ENCODE peak calls at places on chromosomes 13 and 19, in seven cellular contexts. G is endothelial cell of umbilical vein, C is neural progenitor cell, T is EH, P is head of caudate nucleus, O is mesendoderm, L is lung. M is an unnamed sample.

GRCh38 chr19:57280913-57281425 is 684 bp downstream of the ZNF460 start:
- DNase-seq in O (no peak), T (peak), C (no peak), P (no peak), L (no peak), G (no peak), M (no peak)

GRCh38 chr19:58519087-58519354 is 589 bp downstream of the ZBTB45 start:
- DNase-seq in C (peak), T (peak), L (peak), P (peak), G (peak), O (peak), M (peak)

GRCh38 chr13:24626449-24626848 is 53.8 kb upstream of the ATP12A start:
- DNase-seq in P (no peak), G (no peak), O (no peak), C (no peak), L (no peak), T (no peak), M (no peak)

GRCh38 chr19:40807147-40808020 is 8.4 kb downstream of the EGLN2 start:
- DNase-seq in P (no peak), C (peak), L (no peak), G (no peak), T (no peak), O (peak), M (peak)

GRCh38 chr19:40623403-40624239 is 22.5 kb downstream of the LTBP4 start:
- DNase-seq in L (no peak), O (peak), C (peak), G (no peak), T (no peak), P (no peak), M (peak)

GRCh38 chr13:108922108-108922507 is 292.7 kb downstream of the MYO16 start:
- DNase-seq in G (no peak), O (no peak), C (no peak), T (no peak), P (no peak), L (no peak), M (no peak)

GRCh38 chr19:8631425-8631819 is 989 bp downstream of the NFILZ start:
- DNase-seq in T (peak), L (no peak), P (peak), O (peak), G (no peak), C (peak), M (no peak)

GRCh38 chr13:92175330-92175729 is 776.9 kb downstream of the GPC5 start:
- DNase-seq in T (no peak), O (peak), C (peak), G (no peak), L (no peak), P (no peak), M (peak)

GRCh38 chr19:4139614-4140236 is 13.7 kb upstream of the CREB3L3 start:
- DNase-seq in O (peak), P (peak), T (peak), L (peak), C (peak), G (peak), M (peak)

GRCh38 chr13:112910616-112911280 is 58.3 kb upstream of the MCF2L start:
- DNase-seq in C (no peak), G (no peak), O (no peak), P (no peak), L (no peak), T (no peak), M (no peak)

GRCh38 chr13:75505966-75506365 is 24.0 kb upstream of the TBC1D4 start:
- DNase-seq in O (no peak), P (no peak), T (no peak), L (no peak), G (no peak), C (no peak), M (no peak)

GRCh38 chr19:13215572-13216380 is 65.6 kb downstream of the IER2 start:
- DNase-seq in P (no peak), G (no peak), L (no peak), C (no peak), O (no peak), T (no peak), M (peak)

GRCh38 chr13:60351326-60351725 is 45.7 kb upstream of the TDRD3 start:
- DNase-seq in T (peak), P (no peak), G (peak), O (no peak), C (no peak), L (no peak), M (no peak)

GRCh38 chr19:36120092-36120983 is 5.1 kb downstream of the TBCB start:
- DNase-seq in P (no peak), T (no peak), O (no peak), C (no peak), L (no peak), G (no peak), M (no peak)

GRCh38 chr19:45340232-45340898 is at the start of gene KLC3:
- DNase-seq in L (no peak), C (peak), T (no peak), G (no peak), P (no peak), O (peak), M (peak)

GRCh38 chr19:38142176-38143035 is 81.6 kb downstream of the DPF1 start:
- DNase-seq in G (peak), L (no peak), P (peak), C (peak), T (peak), O (peak), M (peak)

GRCh38 chr19:55382522-55383054 is 1.5 kb downstream of the TMEM238 start:
- DNase-seq in T (no peak), C (no peak), P (no peak), L (no peak), O (no peak), G (no peak), M (no peak)

GRCh38 chr19:32971012-32971595 is 654 bp downstream of the CEP89 start:
- DNase-seq in G (no peak), O (no peak), C (no peak), T (peak), P (peak), L (no peak), M (no peak)

M was measured in islet precursor cell.